ENCODE peak calls at places on chromosomes 6 and 20, in seven cellular contexts. K is GM23338, T is K562, S is gastrocnemius medialis, I is right lobe of liver, C is ascending aorta, O is HL-60. J is an unnamed sample.

GRCh38 chr20:38158701-38159325 is 6.3 kb downstream of the TGM2 start:
- DNase-seq in S (no peak), K (no peak), O (no peak), I (no peak), C (peak; percentile 72), T (peak; percentile 36), J (no peak)

GRCh38 chr6:84467296-84467695 is 239.9 kb upstream of the CEP162 start:
- DNase-seq in O (no peak), C (no peak), K (no peak), S (no peak), I (no peak), T (no peak), J (no peak)

GRCh38 chr6:98775205-98775604 is 59.2 kb upstream of the POU3F2 start:
- DNase-seq in S (no peak), T (no peak), I (no peak), K (peak; percentile 57), O (no peak), C (no peak), J (no peak)

GRCh38 chr6:132443206-132443605 is 41.9 kb upstream of the MOXD1 start:
- DNase-seq in S (no peak), T (no peak), I (no peak), C (no peak), O (no peak), K (no peak), J (no peak)

GRCh38 chr6:125918681-125919566 is 37.6 kb upstream of the HINT3 start:
- DNase-seq in I (no peak), S (peak; percentile 43), K (peak; percentile 40), O (peak; percentile 69), T (no peak), C (no peak), J (no peak)

GRCh38 chr6:128569737-128570438 is 49.5 kb upstream of the PTPRK start:
- DNase-seq in T (no peak), O (no peak), K (peak; percentile 46), I (no peak), S (no peak), C (no peak), J (no peak)

GRCh38 chr6:127186889-127187288 is 68.4 kb downstream of the RSPO3 start:
- DNase-seq in I (peak; percentile 85), K (peak; percentile 71), C (peak; percentile 64), O (peak; percentile 82), S (peak; percentile 58), T (peak; percentile 33), J (peak; percentile 43)

GRCh38 chr6:21199246-21199645 is 394.3 kb upstream of the SOX4 start:
- DNase-seq in C (no peak), K (no peak), T (no peak), S (no peak), O (no peak), I (no peak), J (no peak)

GRCh38 chr6:56226946-56227879 is 20.2 kb downstream of the COL21A1 start:
- DNase-seq in T (no peak), I (no peak), C (no peak), K (no peak), O (no peak), S (no peak), J (no peak)

GRCh38 chr20:31860431-31861345 is 9.6 kb downstream of the DUSP15 start:
- DNase-seq in K (peak; percentile 85), O (no peak), C (peak; percentile 63), I (peak; percentile 55), S (peak; percentile 11), T (peak; percentile 35), J (no peak)

GRCh38 chr6:3876131-3876530 is 27.0 kb downstream of the FAM50B start:
- DNase-seq in K (no peak), T (no peak), C (no peak), I (no peak), S (peak; percentile 75), O (no peak), J (no peak)

GRCh38 chr6:39388526-39389371 is 66.2 kb upstream of the KCNK16 start:
- DNase-seq in T (no peak), S (no peak), K (no peak), O (no peak), C (no peak), I (no peak), J (no peak)

GRCh38 chr20:23669866-23670265 is 19.0 kb downstream of the CST4 start:
- DNase-seq in K (no peak), I (no peak), S (no peak), T (no peak), O (no peak), C (no peak), J (no peak)

GRCh38 chr6:56661298-56661697 is 18.6 kb upstream of the DST start:
- DNase-seq in K (peak; percentile 67), I (no peak), C (no peak), T (no peak), O (peak; percentile 23), S (no peak), J (no peak)

GRCh38 chr20:45510242-45510862 is 5.1 kb downstream of the SPINT3 start:
- DNase-seq in S (no peak), I (no peak), T (no peak), C (no peak), O (no peak), K (no peak), J (no peak)
- TF ChIP-seq CTCF in S (no peak), I (no peak), T (no peak), C (no peak), O (no peak), K (no peak), J (no peak)

GRCh38 chr6:16518265-16518664 is 243.0 kb downstream of the ATXN1 start:
- DNase-seq in C (no peak), K (peak; percentile 43), T (no peak), I (no peak), S (no peak), O (no peak), J (no peak)
- TF ChIP-seq CTCF in C (no peak), K (peak; percentile 30), T (no peak), I (no peak), S (no peak), O (no peak), J (no peak)

GRCh38 chr20:53162251-53162835 is 190.2 kb downstream of the TSHZ2 start:
- DNase-seq in K (peak; percentile 87), I (no peak), C (peak; percentile 64), T (peak; percentile 46), O (no peak), S (peak; percentile 21), J (no peak)
- TF ChIP-seq CTCF in K (peak; percentile 36), I (peak; percentile 9), C (no peak), T (peak; percentile 29), O (no peak), S (no peak), J (no peak)

GRCh38 chr20:50224052-50224451 is 33.4 kb downstream of the CEBPB start:
- DNase-seq in C (no peak), I (peak; percentile 24), S (no peak), T (no peak), O (no peak), K (no peak), J (no peak)

GRCh38 chr20:50221501-50222323 is 31.1 kb downstream of the CEBPB start:
- DNase-seq in K (no peak), S (peak; percentile 44), O (peak; percentile 95), T (no peak), I (peak; percentile 74), C (no peak), J (no peak)

GRCh38 chr20:50224553-50225255 is 34.1 kb downstream of the CEBPB start:
- DNase-seq in O (peak; percentile 17), C (peak; percentile 93), I (peak; percentile 57), T (peak; percentile 31), S (peak; percentile 88), K (peak; percentile 47), J (no peak)

GRCh38 chr20:50222568-50223320 is 32.1 kb downstream of the CEBPB start:
- DNase-seq in K (no peak), C (no peak), O (no peak), I (peak; percentile 47), T (no peak), S (no peak), J (no peak)

GRCh38 chr20:50223321-50223995 is 32.8 kb downstream of the CEBPB start:
- DNase-seq in O (no peak), K (no peak), T (no peak), S (no peak), C (no peak), I (peak; percentile 46), J (no peak)
- TF ChIP-seq CTCF in O (no peak), K (no peak), T (no peak), S (no peak), C (no peak), I (no peak), J (no peak)

GRCh38 chr6:16336056-16336810 is 97.8 kb downstream of the GMPR start:
- DNase-seq in I (no peak), C (no peak), O (no peak), T (no peak), S (no peak), K (no peak), J (no peak)
- TF ChIP-seq CTCF in I (no peak), C (no peak), O (no peak), T (peak; percentile 6), S (no peak), K (no peak), J (no peak)

DNA sequence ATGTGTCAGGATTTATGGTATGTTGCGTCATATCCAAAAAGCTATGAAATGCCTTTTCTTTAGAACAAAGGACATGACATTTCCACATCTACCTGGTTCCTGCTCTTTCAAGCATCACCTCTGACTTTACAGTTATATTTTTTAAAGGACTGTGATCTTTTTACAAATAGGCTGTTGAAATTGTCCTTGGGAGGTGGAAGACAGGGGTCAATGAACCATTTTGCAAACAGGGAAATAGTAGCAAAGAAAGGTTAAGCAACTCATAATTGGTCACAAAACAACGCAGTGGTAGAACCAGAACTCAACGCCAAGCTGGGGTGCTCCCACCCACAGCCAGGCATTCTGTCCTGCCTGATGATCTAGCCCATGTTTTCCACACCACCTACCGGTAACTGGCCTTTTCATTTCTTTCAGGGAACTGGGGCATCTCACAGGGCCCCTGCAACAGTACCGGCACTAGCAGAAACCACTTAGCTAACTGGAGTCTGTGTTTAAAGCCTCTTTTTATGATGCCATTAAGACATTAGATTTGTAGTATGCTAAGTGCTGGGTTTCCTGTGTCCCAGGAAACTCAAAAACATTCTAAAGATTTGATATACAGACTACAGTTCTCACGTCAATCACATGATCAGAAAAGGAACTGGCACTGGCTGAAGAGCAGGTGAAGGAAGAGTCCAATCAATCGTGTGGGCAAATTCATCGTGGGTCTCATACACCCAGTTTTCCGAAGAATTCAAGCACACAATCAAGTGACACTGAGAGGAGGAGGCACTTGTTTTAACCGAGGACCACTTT is 13.9 kb downstream of the ZNF217 start:
- DNase-seq in K (no peak), I (no peak), O (peak; percentile 63), T (no peak), C (peak; percentile 60), S (no peak), J (no peak)
- TF ChIP-seq CTCF in K (no peak), I (peak; percentile 19), O (no peak), T (no peak), C (no peak), S (no peak), J (no peak)

GRCh38 chr6:35402136-35402855 is 49.8 kb upstream of the FANCE start:
- DNase-seq in S (no peak), C (no peak), T (no peak), K (no peak), I (peak; percentile 77), O (no peak), J (no peak)
- TF ChIP-seq CTCF in S (no peak), C (no peak), T (no peak), K (no peak), I (no peak), O (no peak), J (no peak)

GRCh38 chr20:49115565-49115964 is 69.5 kb downstream of the CSE1L start:
- DNase-seq in S (no peak), K (no peak), O (no peak), T (no peak), C (no peak), I (no peak), J (no peak)
- TF ChIP-seq CTCF in S (no peak), K (peak; percentile 16), O (no peak), T (no peak), C (no peak), I (no peak), J (no peak)

J was measured in omental fat pad.